ENCODE peak calls at places on chromosomes 4 and X, in four cellular contexts. U, Z, D and O are unnamed samples.

GRCh38 chr4:103076777-103077347 is 301 bp upstream of the SLC9B2 start:
- DNase-seq in U (no peak), Z (no peak), D (no peak), O (no peak)

GRCh38 chrX:29461039-29461438 is 754.3 kb upstream of the MAGEB2 start:
- DNase-seq in Z (no peak), U (no peak), D (no peak), O (no peak)

GRCh38 chrX:30593435-30594200 is 16.1 kb upstream of the TASL start:
- DNase-seq in U (no peak), D (no peak), Z (no peak), O (no peak)

GRCh38 chrX:119503484-119503861 is 35.2 kb downstream of the SLC25A5 start:
- DNase-seq in D (peak), U (no peak), Z (no peak), O (no peak)

GRCh38 chr4:17702666-17703065 is 78.8 kb downstream of the FAM184B start:
- DNase-seq in U (no peak), D (no peak), Z (no peak), O (no peak)

GRCh38 chr4:122948671-122949070 is 26.3 kb upstream of the NUDT6 start:
- DNase-seq in D (no peak), Z (no peak), U (no peak), O (no peak)

GRCh38 chr4:97477974-97478373 is 665.3 kb downstream of the STPG2 start:
- DNase-seq in D (no peak), Z (no peak), U (no peak), O (no peak)

GRCh38 chr4:125551451-125551850 is 236.7 kb downstream of the FAT4 start:
- DNase-seq in D (no peak), U (no peak), Z (no peak), O (no peak)

GRCh38 chrX:45602151-45602550 is 401.5 kb upstream of the DIPK2B start:
- DNase-seq in Z (no peak), D (no peak), U (no peak), O (no peak)

GRCh38 chr4:4761128-4761991 is 98.1 kb upstream of the MSX1 start:
- DNase-seq in U (peak), D (no peak), Z (no peak), O (no peak)

GRCh38 chr4:136962868-136963267 is 569.4 kb downstream of the PCDH18 start:
- DNase-seq in D (no peak), U (no peak), Z (no peak), O (no peak)

GRCh38 chr4:102514298-102514964 is 13.3 kb downstream of the NFKB1 start:
- DNase-seq in Z (no peak), D (no peak), U (no peak), O (no peak)

GRCh38 chrX:56233682-56234081 is 1.5 kb downstream of the KLF8 start:
- DNase-seq in Z (no peak), D (peak), U (peak), O (no peak)

GRCh38 chr4:5050520-5050955 is 742 bp upstream of the STK32B start:
- DNase-seq in Z (peak), U (peak), D (peak), O (peak)

GRCh38 chrX:74251006-74251930 is 52.7 kb upstream of the ZCCHC13 start:
- DNase-seq in U (no peak), Z (no peak), D (peak), O (peak)

GRCh38 chr4:87209696-87210095 is 10.7 kb downstream of the KLHL8 start:
- DNase-seq in D (no peak), U (no peak), Z (no peak), O (no peak)

GRCh38 chrX:46929439-46930018 is 17.3 kb downstream of the JADE3 start:
- DNase-seq in D (no peak), Z (no peak), U (no peak), O (no peak)

GRCh38 chrX:129600981-129601424 is 53.8 kb downstream of the APLN start:
- DNase-seq in Z (no peak), D (peak), U (no peak), O (no peak)
- TF ChIP-seq POLR2AphosphoS5 in Z (peak), D (no peak), U (no peak), O (no peak)

GRCh38 chr4:105189855-105190650 is 43.4 kb downstream of the TET2 start:
- DNase-seq in U (no peak), Z (no peak), D (no peak), O (no peak)
- H3K27ac ChIP-seq in U (no peak), Z (no peak), D (no peak), O (no peak)

GRCh38 chr4:39655866-39656265 is 17.2 kb upstream of the SMIM14 start:
- DNase-seq in U (no peak), D (peak), Z (no peak), O (no peak)
- TF ChIP-seq POLR2AphosphoS5 in U (no peak), D (peak), Z (peak), O (no peak)

DNA sequence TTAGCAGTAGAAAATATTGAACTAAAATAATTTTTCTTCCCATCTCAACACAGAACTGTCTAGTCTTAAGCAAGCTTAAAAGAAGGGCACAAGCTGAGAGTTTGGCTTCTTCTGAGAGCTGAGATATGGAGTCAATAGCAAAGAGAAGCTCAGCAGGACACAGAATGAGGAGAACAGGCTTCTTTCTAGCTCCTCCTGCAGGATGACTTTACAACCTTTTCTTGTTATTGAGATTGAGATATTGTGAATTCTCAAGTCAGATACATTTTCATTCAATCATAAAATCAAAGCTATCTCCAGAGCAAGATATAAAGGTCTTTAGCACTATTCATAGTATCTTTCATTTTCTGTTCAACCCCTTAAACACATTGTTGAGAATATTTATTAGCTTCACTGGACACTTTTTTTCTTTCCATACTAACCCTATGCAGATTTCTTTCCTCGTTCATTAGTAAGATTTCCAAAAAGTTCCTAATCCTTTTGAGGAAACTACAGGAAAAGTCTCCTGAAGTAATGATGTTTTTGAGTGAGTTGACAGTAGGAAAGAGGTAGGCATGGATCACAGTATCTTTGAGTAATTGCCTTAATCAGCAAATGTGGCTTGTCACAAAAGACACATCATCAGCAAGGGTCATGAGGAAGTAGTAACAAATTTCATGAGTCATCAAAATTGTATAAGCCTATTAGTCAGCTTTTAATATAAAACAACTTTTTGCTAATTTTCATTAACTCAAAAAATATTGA is 17.8 kb upstream of the CXCL3 start:
- DNase-seq in U (no peak), D (no peak), Z (no peak), O (peak)
- H3K27ac ChIP-seq in U (no peak), D (no peak), Z (no peak), O (peak)

GRCh38 chr4:52836653-52837052 is 25.5 kb upstream of the RASL11B start:
- DNase-seq in Z (no peak), U (no peak), D (no peak), O (no peak)

GRCh38 chr4:52840531-52841350 is 21.4 kb upstream of the RASL11B start:
- DNase-seq in Z (no peak), U (no peak), D (no peak), O (no peak)

GRCh38 chr4:52836120-52836519 is 26.0 kb upstream of the RASL11B start:
- DNase-seq in U (no peak), Z (no peak), D (no peak), O (no peak)

GRCh38 chr4:52838729-52839722 is 23.1 kb upstream of the RASL11B start:
- DNase-seq in Z (no peak), D (no peak), U (no peak), O (no peak)

DNA sequence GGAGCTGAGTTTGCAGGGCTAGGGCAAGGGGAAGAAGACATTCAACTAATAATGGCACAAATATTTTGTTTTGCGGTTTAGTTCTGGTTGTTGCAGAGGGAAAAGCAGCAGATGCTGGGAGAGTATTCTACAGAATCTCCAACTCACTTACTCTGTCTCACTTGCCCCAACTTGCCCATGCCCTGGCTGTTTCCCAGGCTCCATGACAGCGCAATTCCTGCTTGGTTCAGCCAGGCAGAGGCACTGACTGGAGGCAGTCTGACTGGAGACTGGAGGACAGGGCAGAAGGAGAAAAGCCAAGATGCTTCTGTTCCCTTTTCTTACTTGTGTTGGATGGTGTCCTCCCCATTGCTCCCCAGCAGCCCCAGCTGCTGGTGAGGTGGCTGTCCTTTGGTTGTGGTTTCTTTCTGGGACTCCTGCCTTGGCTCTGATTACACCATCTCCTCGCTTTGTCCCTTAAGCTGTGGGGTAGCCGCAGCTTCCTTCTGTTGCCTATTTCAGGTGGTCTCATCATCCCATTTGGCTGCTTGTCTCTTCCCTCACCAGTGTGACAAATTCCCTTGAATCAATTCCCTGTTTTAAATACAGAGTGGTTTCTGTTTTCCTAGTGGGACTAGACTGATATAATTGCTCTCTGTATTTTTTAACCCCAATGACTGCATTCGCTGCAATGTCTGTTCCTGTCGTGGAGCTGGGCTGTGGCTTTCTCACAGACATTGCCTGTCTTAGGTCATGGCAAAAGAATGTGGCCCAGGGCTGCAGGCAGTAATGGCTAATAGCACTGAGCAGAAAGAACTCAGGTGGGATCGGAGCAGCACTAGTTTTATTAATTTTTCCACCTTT is 24.2 kb upstream of the RASL11B start:
- DNase-seq in D (peak), Z (no peak), U (no peak), O (no peak)
- TF ChIP-seq POLR2AphosphoS5 in D (no peak), Z (no peak), U (no peak), O (no peak)

GRCh38 chrX:136765957-136766356 is 14.8 kb downstream of the ARHGEF6 start:
- DNase-seq in D (no peak), U (no peak), Z (no peak), O (no peak)
- H3K27ac ChIP-seq in D (no peak), U (no peak), Z (peak), O (peak)

GRCh38 chr4:184263461-184263860 is 45.8 kb upstream of the ENPP6 start:
- DNase-seq in U (no peak), Z (peak), D (no peak), O (no peak)

GRCh38 chr4:184265566-184266351 is 48.1 kb upstream of the ENPP6 start:
- DNase-seq in D (no peak), U (peak), Z (no peak), O (no peak)

GRCh38 chr4:184261246-184261645 is 43.6 kb upstream of the ENPP6 start:
- DNase-seq in Z (peak), D (no peak), U (no peak), O (no peak)

GRCh38 chr4:184262901-184263300 is 45.2 kb upstream of the ENPP6 start:
- DNase-seq in D (no peak), U (peak), Z (peak), O (no peak)

DNA sequence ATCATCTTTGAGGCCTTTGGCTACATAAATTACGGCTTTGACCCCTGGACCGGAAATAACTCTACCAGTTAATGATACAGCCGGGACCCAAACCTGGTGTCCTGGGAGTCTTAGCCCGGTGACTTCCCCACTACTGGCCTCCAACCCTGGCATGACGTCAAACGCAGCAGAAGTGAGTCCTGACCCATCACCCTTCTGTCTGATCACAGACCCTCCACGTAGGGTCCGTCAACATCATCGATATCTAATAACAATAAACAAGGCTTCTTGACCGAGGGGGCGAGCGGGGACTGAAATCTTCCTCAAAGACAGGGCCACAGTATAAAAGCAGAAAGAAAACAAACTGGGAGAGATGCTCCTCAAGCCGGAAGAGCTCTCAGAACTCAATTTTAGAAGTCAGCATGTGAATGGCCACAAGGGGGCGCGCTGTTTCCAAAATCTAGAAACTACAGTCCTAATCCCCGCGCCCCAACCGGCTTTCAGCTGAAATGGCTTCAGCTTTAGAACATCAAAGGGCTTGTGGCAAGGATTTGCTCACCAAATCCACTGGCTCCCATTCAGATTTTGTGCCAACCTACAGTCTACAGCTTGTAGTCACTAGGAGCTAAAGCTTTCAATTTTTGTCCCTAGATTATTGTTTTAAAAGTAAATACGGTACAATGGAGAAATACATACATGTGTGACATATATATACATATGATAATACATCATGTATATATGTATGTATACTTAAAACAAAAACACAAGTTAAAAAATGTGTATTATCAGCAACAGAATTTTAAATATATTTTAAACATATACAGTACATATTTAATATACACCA is 46.4 kb upstream of the ENPP6 start:
- DNase-seq in Z (peak), U (peak), D (peak), O (peak)
- TF ChIP-seq POLR2AphosphoS5 in Z (no peak), U (no peak), D (peak), O (no peak)

DNA sequence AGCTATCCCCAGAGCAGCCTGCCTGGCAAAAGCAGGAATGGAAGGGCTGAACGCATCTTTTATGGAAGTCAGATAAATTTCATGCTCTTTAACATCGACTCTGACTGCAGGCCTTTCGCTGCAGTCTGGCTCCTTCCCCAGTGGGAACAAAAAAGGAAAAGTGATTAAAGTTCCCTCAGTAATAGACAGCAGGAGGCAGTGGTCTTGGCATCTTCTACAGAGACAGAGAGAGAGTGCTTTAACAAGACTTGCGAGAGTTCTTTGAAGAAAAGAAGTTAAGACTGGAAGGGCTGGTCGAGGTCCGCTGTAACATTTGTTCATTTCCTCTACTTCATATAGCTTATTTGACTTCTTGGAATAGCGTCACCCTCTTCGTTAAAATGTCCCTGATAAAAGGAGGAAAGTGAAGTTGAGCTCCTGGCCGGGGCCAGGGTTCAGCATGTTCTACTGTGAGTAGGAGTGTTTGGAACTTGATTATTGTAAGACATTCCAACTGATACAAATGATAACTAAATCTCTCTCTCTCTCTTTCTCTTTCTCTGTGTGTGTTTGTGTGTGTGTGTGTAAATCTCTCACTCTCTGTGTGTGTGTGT is 179.8 kb downstream of the SLIT2 start:
- DNase-seq in U (no peak), Z (no peak), D (no peak), O (no peak)
- H3K27ac ChIP-seq in U (no peak), Z (peak), D (no peak), O (no peak)